ENCODE peak calls at places on chromosomes 16 and 17, in five cellular contexts. N is foreskin keratinocyte, D is uterus, Z is fibroblast of lung, H is thoracic aorta. V is an unnamed sample.

GRCh38 chr17:8159459-8160223 is 3.1 kb downstream of the VAMP2 start:
- DNase-seq in N (no peak), H (no peak), D (peak; percentile 27), Z (no peak), V (no peak)

GRCh38 chr16:81659249-81659648 is 119.8 kb upstream of the PLCG2 start:
- DNase-seq in H (no peak), N (no peak), D (no peak), Z (no peak), V (no peak)

GRCh38 chr16:85051067-85051709 is 23.6 kb downstream of the KIAA0513 start:
- DNase-seq in H (no peak), D (no peak), Z (no peak), N (no peak), V (no peak)

GRCh38 chr17:79947351-79948031 is 88.2 kb downstream of the TBC1D16 start:
- DNase-seq in N (peak; percentile 53), H (no peak), D (no peak), Z (peak; percentile 95), V (no peak)

GRCh38 chr16:64589836-64590235 is 532.0 kb downstream of the CDH11 start:
- DNase-seq in Z (peak; percentile 77), N (peak; percentile 58), D (no peak), H (no peak), V (no peak)

GRCh38 chr17:1123397-1124237 is 56.2 kb downstream of the ABR start:
- DNase-seq in Z (no peak), D (no peak), H (no peak), N (no peak), V (no peak)

GRCh38 chr16:14628806-14629611 is 1.1 kb downstream of the PARN start:
- DNase-seq in H (no peak), D (no peak), Z (peak; percentile 8), N (no peak), V (no peak)

GRCh38 chr17:65864409-65864808 is 303.0 kb upstream of the AXIN2 start:
- DNase-seq in Z (no peak), H (no peak), N (no peak), D (no peak), V (no peak)

GRCh38 chr16:89412811-89413210 is 77.5 kb downstream of the ANKRD11 start:
- DNase-seq in D (no peak), Z (no peak), H (no peak), N (no peak), V (no peak)

GRCh38 chr17:5706835-5707234 is 122.5 kb upstream of the NLRP1 start:
- DNase-seq in H (no peak), Z (peak; percentile 40), D (no peak), N (no peak), V (peak; percentile 13)

GRCh38 chr16:85879975-85880831 is 18.8 kb upstream of the IRF8 start:
- DNase-seq in D (no peak), N (no peak), Z (no peak), H (no peak), V (no peak)

GRCh38 chr16:57834936-57835335 is 32.6 kb upstream of the KIFC3 start:
- DNase-seq in Z (peak; percentile 66), N (peak; percentile 73), D (no peak), H (no peak), V (peak; percentile 8)

GRCh38 chr16:72013888-72014538 is 5.5 kb downstream of the DHODH start:
- DNase-seq in N (no peak), D (no peak), Z (peak; percentile 17), H (no peak), V (no peak)

GRCh38 chr17:27549251-27549919 is 81.6 kb upstream of the LGALS9 start:
- DNase-seq in Z (no peak), D (no peak), N (no peak), H (no peak), V (peak; percentile 39)
- H3K27ac ChIP-seq in Z (no peak overlapping the region), D (no peak overlapping the region), N (no peak overlapping the region), H (no peak overlapping the region), V (peak overlapping the region; percentile 58)

DNA sequence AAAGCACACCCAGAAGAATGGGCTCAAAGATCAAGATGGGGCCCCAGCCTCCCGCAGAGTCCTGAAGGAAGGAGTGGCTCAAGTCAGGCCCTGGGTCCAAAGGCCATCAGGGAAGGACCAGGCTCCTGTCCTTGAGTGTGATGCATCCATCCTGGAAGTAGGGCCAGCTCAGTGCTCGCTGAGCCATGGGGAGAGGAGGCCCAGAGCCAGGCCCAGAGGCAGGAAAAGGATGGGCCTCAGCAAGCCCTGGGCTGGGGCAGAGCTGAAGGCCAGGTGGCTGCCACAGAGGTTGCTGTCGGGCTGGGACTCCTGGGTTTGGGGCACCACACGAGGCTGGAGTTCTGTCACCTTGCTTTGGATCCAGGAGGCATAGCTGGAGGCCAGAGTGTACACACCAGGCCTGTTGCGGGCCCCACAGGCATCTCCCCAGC is 3.7 kb downstream of the PRSS8 start:
- DNase-seq in H (no peak), Z (no peak), D (no peak), N (no peak), V (no peak)
- H3K27ac ChIP-seq in H (no peak overlapping the region), Z (no peak overlapping the region), D (no peak overlapping the region), N (no peak overlapping the region), V (no peak overlapping the region)

GRCh38 chr17:81097943-81098308 is 63.0 kb downstream of the BAIAP2 start:
- DNase-seq in D (no peak), N (no peak), Z (peak; percentile 66), H (no peak), V (no peak)
- H3K27ac ChIP-seq in D (peak overlapping the region; percentile 84), N (peak overlapping the region; percentile 94), Z (peak overlapping the region; percentile 94), H (no peak overlapping the region), V (peak overlapping the region; percentile 95)

DNA sequence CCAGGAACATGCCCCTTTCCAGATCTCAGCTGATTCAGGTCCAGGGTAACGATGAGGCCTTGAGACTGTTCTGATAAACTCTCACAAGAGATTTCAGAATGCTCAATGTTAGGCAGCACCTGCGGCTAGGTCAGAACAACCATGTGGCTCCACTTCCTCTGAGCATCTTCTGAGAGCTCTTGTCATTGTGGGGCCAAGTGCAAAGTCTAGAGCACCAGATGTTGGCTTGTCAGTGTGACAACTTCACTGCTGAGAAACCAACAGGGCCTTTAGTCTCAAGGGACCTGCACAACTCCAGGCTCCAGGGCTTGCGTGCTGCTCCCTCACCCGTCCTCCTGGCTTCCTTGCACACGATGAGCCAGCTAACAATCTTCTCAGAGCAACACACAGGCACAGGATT is 29.0 kb downstream of the FCSK start:
- DNase-seq in H (no peak), D (no peak), N (no peak), Z (no peak), V (no peak)
- H3K27ac ChIP-seq in H (no peak overlapping the region), D (no peak overlapping the region), N (no peak overlapping the region), Z (no peak overlapping the region), V (no peak overlapping the region)

DNA sequence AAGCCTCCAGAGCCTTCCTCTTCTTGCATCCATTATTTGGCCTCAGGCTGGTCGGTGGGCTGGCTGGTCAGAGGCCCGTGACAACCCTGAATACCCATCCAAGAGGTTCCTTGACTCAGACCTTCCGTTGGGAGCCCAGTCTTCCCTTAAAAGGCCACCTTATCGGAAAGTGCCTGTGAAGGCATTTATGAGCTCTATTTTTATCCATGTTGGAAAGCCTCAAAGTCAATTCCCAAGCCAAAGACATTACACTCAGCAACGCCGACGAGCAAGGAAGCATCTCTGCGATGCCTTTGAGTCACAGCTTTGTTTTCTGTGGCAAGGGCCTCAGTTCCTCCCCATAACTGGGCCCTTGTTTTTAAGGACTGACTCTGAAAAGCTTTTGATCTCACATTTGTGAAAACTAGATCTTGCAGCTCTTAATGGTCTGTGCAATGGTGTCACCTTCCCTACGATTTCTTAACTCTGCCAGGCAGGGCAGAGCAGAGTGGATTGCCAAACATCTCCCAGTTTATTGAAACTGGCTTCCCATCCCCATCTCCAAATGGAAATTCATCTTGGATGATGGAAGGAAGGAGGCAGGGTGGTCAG is 13.3 kb upstream of the SPOP start:
- DNase-seq in D (peak; percentile 87), H (peak; percentile 63), N (no peak), Z (peak; percentile 88), V (no peak)
- H3K27ac ChIP-seq in D (peak overlapping the region; percentile 90), H (peak overlapping the region; percentile 98), N (no peak overlapping the region), Z (no peak overlapping the region), V (no peak overlapping the region)

GRCh38 chr16:2458887-2459646 is 842 bp upstream of the TEDC2 start:
- DNase-seq in H (no peak), D (no peak), Z (no peak), N (no peak), V (no peak)
- H3K27ac ChIP-seq in H (no peak overlapping the region), D (peak overlapping the region; percentile 26), Z (peak overlapping the region; percentile 61), N (no peak overlapping the region), V (no peak overlapping the region)

GRCh38 chr16:11045441-11045840 is 101.1 kb downstream of the CLEC16A start:
- DNase-seq in N (no peak), Z (no peak), H (no peak), D (no peak), V (no peak)

GRCh38 chr16:11049396-11050059 is 105.2 kb downstream of the CLEC16A start:
- DNase-seq in Z (no peak), H (no peak), N (peak; percentile 7), D (no peak), V (no peak)

GRCh38 chr16:11045846-11046245 is 101.5 kb downstream of the CLEC16A start:
- DNase-seq in H (no peak), N (no peak), D (no peak), Z (peak; percentile 28), V (no peak)

GRCh38 chr16:11047939-11048500 is 103.7 kb downstream of the CLEC16A start:
- DNase-seq in N (no peak), D (peak; percentile 44), Z (no peak), H (no peak), V (no peak)

GRCh38 chr16:11047057-11047456 is 102.7 kb downstream of the CLEC16A start:
- DNase-seq in H (no peak), N (no peak), D (peak; percentile 39), Z (peak; percentile 71), V (no peak)
- H3K27ac ChIP-seq in H (no peak overlapping the region), N (no peak overlapping the region), D (peak overlapping the region; percentile 79), Z (peak overlapping the region; percentile 86), V (no peak overlapping the region)

GRCh38 chr17:41418116-41418860 is 6.1 kb downstream of the KRT37 start:
- DNase-seq in H (no peak), D (no peak), Z (no peak), N (no peak), V (no peak)
- H3K27ac ChIP-seq in H (no peak overlapping the region), D (no peak overlapping the region), Z (no peak overlapping the region), N (peak overlapping the region; percentile 84), V (no peak overlapping the region)

DNA sequence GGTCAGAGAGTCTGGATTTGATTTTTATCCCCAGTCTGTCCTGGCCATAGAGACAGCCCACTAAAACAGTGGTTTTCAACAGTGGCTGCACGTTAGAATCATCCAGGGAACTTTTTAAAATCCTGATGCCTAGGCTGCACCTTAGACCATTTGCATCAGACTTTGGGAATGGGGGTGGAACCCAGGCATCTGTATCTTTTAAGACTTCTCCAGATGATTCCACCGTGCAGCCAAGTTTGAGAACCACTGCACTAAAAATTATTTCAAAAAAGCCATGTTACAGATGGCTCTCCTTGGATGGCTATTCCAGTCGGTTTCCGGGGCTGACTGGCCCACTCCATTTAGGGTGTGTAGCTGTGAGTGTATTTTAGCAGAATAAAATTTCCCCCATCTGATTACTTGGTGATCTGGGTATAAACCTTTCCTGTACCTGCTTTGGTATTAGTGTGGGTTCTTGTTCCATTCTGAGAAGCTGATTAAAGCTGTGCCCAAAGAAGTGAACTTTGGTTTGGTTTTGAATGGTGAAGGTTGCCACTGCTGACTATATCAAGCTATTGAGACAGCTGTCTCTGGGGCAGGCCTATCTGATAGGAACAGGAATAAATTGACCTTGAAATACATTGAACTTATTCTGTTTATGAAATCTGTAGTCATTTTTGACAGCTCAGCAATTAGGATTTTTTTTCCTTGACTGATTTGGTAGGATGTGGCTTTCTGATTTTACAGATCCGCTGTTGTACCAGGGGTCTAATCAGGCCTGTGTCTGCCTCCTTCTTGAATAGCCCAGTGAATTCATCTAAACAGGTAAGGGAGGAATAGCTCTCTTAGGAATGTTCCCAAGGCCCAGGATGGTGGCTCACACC is 1.3 kb downstream of the ATP5MC1 start:
- DNase-seq in D (no peak), N (no peak), Z (no peak), H (no peak), V (no peak)
- H3K27ac ChIP-seq in D (no peak overlapping the region), N (peak overlapping the region; percentile 67), Z (peak overlapping the region; percentile 86), H (no peak overlapping the region), V (no peak overlapping the region)

V was measured in caudate nucleus.